ENCODE peak calls at places on chromosome 3, in five cellular contexts. A, Y, K, N and L are unnamed samples.

GRCh38 chr3:49133226-49133951 is 539 bp upstream of the LAMB2 start:
- DNase-seq in A (no peak), Y (peak), K (peak), N (peak), L (peak)

GRCh38 chr3:139201446-139202225 is 142.2 kb upstream of the MRPS22 start:
- DNase-seq in A (no peak), Y (no peak), K (no peak), N (no peak), L (no peak)

GRCh38 chr3:11662392-11662990 is 18.8 kb upstream of the VGLL4 start:
- DNase-seq in A (no peak), Y (no peak), K (no peak), N (no peak), L (no peak)

GRCh38 chr3:172315401-172316091 is 132.7 kb downstream of the GHSR start:
- DNase-seq in A (no peak), Y (no peak), K (no peak), N (peak), L (peak)

GRCh38 chr3:184740509-184741258 is 28.8 kb upstream of the MAGEF1 start:
- DNase-seq in A (no peak), Y (peak), K (peak), N (peak), L (peak)

GRCh38 chr3:133937756-133938601 is 42.3 kb upstream of the RAB6B start:
- DNase-seq in A (no peak), Y (peak), K (peak), N (no peak), L (peak)

GRCh38 chr3:129827765-129828164 is 65.7 kb downstream of the TMCC1 start:
- DNase-seq in A (peak), Y (no peak), K (no peak), N (no peak), L (no peak)

GRCh38 chr3:156449712-156450574 is 105.0 kb downstream of the SSR3 start:
- DNase-seq in A (no peak), Y (no peak), K (no peak), N (peak), L (peak)

GRCh38 chr3:127787071-127787490 is 35.2 kb downstream of the MGLL start:
- DNase-seq in A (no peak), Y (no peak), K (no peak), N (no peak), L (peak)

GRCh38 chr3:169966951-169967915 is 626 bp downstream of the SEC62 start:
- DNase-seq in A (peak), Y (no peak), K (peak), N (peak), L (peak)

GRCh38 chr3:356947-357346 is 160.4 kb downstream of the CHL1 start:
- DNase-seq in A (no peak), Y (no peak), K (no peak), N (no peak), L (no peak)

GRCh38 chr3:59992578-59992977 is 942.8 kb upstream of the CFAP20DC start:
- DNase-seq in A (peak), Y (no peak), K (no peak), N (no peak), L (no peak)

GRCh38 chr3:13518516-13519351 is 30.2 kb upstream of the FBLN2 start:
- DNase-seq in A (no peak), Y (no peak), K (no peak), N (no peak), L (peak)

GRCh38 chr3:87867001-87867400 is 191.8 kb downstream of the CGGBP1 start:
- DNase-seq in A (no peak), Y (no peak), K (no peak), N (no peak), L (no peak)

GRCh38 chr3:149898771-149899170 is 71.9 kb downstream of the PFN2 start:
- DNase-seq in A (no peak), Y (peak), K (peak), N (peak), L (peak)

GRCh38 chr3:112734718-112735350 is 93.9 kb upstream of the CCDC80 start:
- DNase-seq in A (peak), Y (peak), K (no peak), N (peak), L (peak)

GRCh38 chr3:124730920-124731297 is 657 bp downstream of the UMPS start:
- DNase-seq in A (peak), Y (no peak), K (no peak), N (no peak), L (no peak)